ENCODE peak calls at places on chromosomes 4 and X, in eight cellular contexts. F is esophagus squamous epithelium; D is CD8-positive, alpha-beta memory T cell; H is astrocyte of the cerebellum; X is choroid plexus epithelial cell; C is cardiac fibroblast; U is CD8-positive, alpha-beta T cell; W is AG10803. R is an unnamed sample.
A peak's percentile ranks its signal among the peaks of the same experiment; 100 is the strongest.

GRCh38 chrX:13208281-13208935 is 111.4 kb downstream of the ATXN3L start:
- DNase-seq in F (no peak), D (no peak), H (no peak), X (peak; percentile 20), C (no peak), U (no peak), W (no peak), R (no peak)

GRCh38 chr4:185534850-185535761 is at the start of gene PDLIM3:
- DNase-seq in F (no peak), D (no peak), H (no peak), X (no peak), C (peak; percentile 81), U (no peak), W (no peak), R (no peak)

GRCh38 chr4:2934077-2934812 is 29.0 kb downstream of the NOP14 start:
- DNase-seq in F (no peak), D (peak; percentile 58), H (no peak), X (peak; percentile 49), C (peak; percentile 52), U (peak; percentile 45), W (peak; percentile 68), R (no peak)

GRCh38 chrX:42678133-42678532 is 99.8 kb downstream of the PPP1R2C start:
- DNase-seq in F (no peak), D (no peak), H (no peak), X (peak; percentile 42), C (peak; percentile 73), U (no peak), W (peak; percentile 24), R (no peak)

GRCh38 chrX:8738588-8739189 is 6.8 kb upstream of the ANOS1 start:
- DNase-seq in F (no peak), D (no peak), H (peak; percentile 31), X (peak; percentile 61), C (peak; percentile 59), U (peak; percentile 20), W (peak; percentile 28), R (no peak)

GRCh38 chr4:81468685-81469084 is 3.0 kb downstream of the RASGEF1B start:
- DNase-seq in F (no peak), D (no peak), H (no peak), X (no peak), C (no peak), U (no peak), W (no peak), R (no peak)

GRCh38 chr4:16245241-16245640 is 19.0 kb upstream of the TAPT1 start:
- DNase-seq in F (no peak), D (no peak), H (no peak), X (no peak), C (no peak), U (no peak), W (no peak), R (no peak)

GRCh38 chr4:85398276-85398675 is 76.7 kb upstream of the ARHGAP24 start:
- DNase-seq in F (no peak), D (no peak), H (peak; percentile 19), X (peak; percentile 60), C (peak; percentile 80), U (no peak), W (peak; percentile 49), R (no peak)

GRCh38 chrX:46912098-46912672 is at the start of gene JADE3:
- DNase-seq in F (no peak), D (peak; percentile 4), H (peak; percentile 27), X (peak; percentile 69), C (peak; percentile 79), U (peak; percentile 11), W (peak; percentile 69), R (no peak)

GRCh38 chr4:74539043-74539790 is 94.3 kb downstream of the AREG start:
- DNase-seq in F (no peak), D (no peak), H (no peak), X (peak; percentile 48), C (peak; percentile 59), U (no peak), W (no peak), R (no peak)

GRCh38 chr4:21830272-21830671 is 118.3 kb downstream of the KCNIP4 start:
- DNase-seq in F (no peak), D (no peak), H (no peak), X (peak; percentile 35), C (no peak), U (no peak), W (no peak), R (no peak)

GRCh38 chrX:15815779-15816452 is 25.6 kb downstream of the ZRSR2 start:
- DNase-seq in F (no peak), D (no peak), H (no peak), X (peak; percentile 39), C (peak; percentile 31), U (peak; percentile 12), W (peak; percentile 38), R (no peak)

GRCh38 chr4:107444-108429 is 16.6 kb upstream of the ZNF718 start:
- DNase-seq in F (no peak), D (no peak), H (no peak), X (no peak), C (no peak), U (no peak), W (no peak), R (no peak)

GRCh38 chrX:135295238-135295943 is 13.9 kb upstream of the ETDC start:
- DNase-seq in F (no peak), D (peak; percentile 31), H (peak; percentile 1), X (peak; percentile 60), C (peak; percentile 38), U (peak; percentile 60), W (peak; percentile 3), R (no peak)

GRCh38 chrX:13219990-13220764 is 99.7 kb downstream of the ATXN3L start:
- DNase-seq in F (no peak), D (no peak), H (no peak), X (peak; percentile 76), C (no peak), U (no peak), W (peak; percentile 43), R (no peak)

GRCh38 chr4:104615496-104615895 is 120.8 kb upstream of the CXXC4 start:
- DNase-seq in F (no peak), D (no peak), H (no peak), X (no peak), C (no peak), U (no peak), W (no peak), R (no peak)

GRCh38 chrX:2497961-2498780 is 2.6 kb downstream of the DHRSX start:
- DNase-seq in F (no peak), D (no peak), H (no peak), X (peak; percentile 52), C (peak; percentile 42), U (no peak), W (peak; percentile 46), R (no peak)

GRCh38 chr4:10283761-10284160 is 167.2 kb upstream of the WDR1 start:
- DNase-seq in F (no peak), D (no peak), H (no peak), X (no peak), C (no peak), U (no peak), W (no peak), R (no peak)

GRCh38 chr4:139734875-139735380 is 69.3 kb downstream of the MGST2 start:
- DNase-seq in F (no peak), D (no peak), H (peak; percentile 41), X (peak; percentile 80), C (peak; percentile 88), U (peak; percentile 44), W (peak; percentile 86), R (peak; percentile 27)
- H3K4me3 ChIP-seq in F (peak overlapping the region; percentile 51), D (peak overlapping the region; percentile 34), H (peak overlapping the region; percentile 43), X (peak overlapping the region; percentile 61), C (peak overlapping the region; percentile 40), U (peak overlapping the region; percentile 58), W (peak overlapping the region; percentile 62), R (peak overlapping the region; percentile 52)

DNA sequence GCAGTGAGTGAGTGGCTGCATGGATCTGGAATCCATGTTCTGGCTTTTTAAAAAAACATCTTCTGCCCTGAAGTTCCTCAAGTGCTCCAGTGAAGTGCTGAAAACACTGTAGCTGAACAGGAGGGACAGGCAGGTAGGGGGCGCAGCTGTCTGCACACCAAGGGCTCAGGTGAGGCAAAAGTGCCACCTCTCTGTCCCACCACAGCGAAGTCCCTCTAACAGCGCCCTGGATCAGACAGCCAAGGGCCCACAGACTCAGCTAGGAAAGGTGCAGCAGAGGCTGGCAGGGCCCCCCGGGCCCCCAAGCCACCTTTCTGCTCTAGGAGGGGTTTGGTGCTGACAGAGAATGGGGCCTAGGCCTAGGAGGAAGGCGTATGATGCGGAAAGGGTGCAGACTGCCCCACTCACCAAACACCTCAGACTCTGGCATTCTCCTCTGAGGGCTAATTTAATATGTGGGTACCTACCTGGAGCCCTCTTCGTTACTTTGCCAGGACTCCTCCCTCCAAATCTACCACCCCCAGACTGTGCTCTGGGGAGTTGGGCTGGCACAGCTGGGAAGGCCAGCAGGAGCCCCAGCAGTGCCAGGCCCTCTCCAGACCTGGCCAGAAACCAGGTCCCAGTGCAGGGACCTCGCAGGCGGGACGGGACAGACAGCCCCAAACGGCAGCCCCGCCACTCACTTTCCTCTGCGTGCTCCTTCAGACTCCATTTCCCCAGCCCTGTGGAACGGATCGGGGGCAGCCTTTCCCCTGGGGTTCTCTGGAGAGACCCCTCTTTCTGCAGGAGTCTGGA is 73.7 kb downstream of the ENPP6 start:
- DNase-seq in F (no peak), D (no peak), H (no peak), X (no peak), C (no peak), U (no peak), W (no peak), R (no peak)
- H3K4me3 ChIP-seq in F (no peak overlapping the region), D (no peak overlapping the region), H (no peak overlapping the region), X (no peak overlapping the region), C (no peak overlapping the region), U (no peak overlapping the region), W (no peak overlapping the region), R (no peak overlapping the region)

DNA sequence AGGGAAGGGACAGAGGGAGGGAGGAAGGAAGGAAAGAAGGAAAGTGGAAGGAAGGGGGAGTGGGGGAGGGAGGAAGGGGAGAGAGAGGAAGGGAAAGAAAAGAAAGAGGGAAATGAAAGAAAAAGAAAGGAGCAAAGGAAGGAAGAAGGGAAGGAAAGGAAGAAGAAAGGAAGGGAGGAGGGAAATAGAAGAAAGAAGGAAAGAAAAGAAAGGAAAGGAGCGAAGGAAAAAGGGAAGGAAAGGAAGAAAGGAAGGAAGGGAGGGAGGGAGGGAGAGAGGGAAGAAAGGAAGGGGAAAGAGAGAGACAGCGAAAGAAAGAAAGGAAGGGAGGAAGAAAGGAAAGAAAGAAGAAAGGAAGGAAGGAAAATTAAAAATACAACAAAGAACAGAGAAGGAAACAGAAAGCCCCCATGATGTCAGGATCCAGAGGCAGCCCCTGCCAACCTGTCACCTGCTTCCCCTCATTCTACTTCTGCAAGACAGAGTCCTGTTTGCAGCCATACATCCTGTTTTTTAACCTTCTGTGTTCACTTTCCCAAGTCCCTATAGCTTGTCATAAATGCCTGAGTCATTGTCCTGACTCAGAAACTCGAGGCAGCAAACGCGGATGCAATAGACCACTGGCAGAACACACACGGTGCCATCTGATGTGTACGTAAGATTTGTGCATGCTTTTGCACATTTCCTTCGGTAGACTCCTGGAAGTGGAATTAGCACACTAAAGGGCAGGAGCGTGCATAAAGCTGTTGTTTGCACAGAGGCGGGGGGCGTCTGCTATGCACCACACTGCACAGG is 77.0 kb upstream of the C4orf50 start:
- DNase-seq in F (no peak), D (no peak), H (no peak), X (no peak), C (no peak), U (no peak), W (peak; percentile 27), R (no peak)
- H3K4me3 ChIP-seq in F (no peak overlapping the region), D (no peak overlapping the region), H (no peak overlapping the region), X (no peak overlapping the region), C (no peak overlapping the region), U (no peak overlapping the region), W (no peak overlapping the region), R (no peak overlapping the region)

DNA sequence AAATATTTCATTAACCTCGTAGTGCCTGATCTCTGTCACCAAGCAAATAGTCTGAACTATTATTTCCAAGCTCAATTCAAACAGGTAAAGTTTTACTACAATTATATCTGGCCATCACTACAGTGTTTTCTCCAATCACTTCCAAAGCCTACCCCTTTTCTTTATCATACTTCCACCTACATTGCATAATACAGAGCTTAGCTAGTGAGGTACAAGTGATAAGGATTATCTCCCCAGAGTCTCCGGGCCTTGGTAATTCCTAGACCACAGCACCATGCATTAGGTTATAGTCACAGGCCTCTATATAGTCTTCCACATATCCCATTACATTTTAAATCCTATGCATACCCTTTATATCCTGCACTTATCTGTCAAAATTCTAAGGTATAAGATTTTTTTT is 154.2 kb downstream of the SNCA start:
- DNase-seq in F (no peak), D (no peak), H (no peak), X (no peak), C (no peak), U (no peak), W (no peak), R (no peak)
- H3K4me3 ChIP-seq in F (no peak overlapping the region), D (no peak overlapping the region), H (no peak overlapping the region), X (no peak overlapping the region), C (no peak overlapping the region), U (no peak overlapping the region), W (no peak overlapping the region), R (no peak overlapping the region)